ENCODE peak calls at places on chromosome 14, in ten cellular contexts. C, D, X, E, M, O, A, W, I and P are unnamed samples.

GRCh38 chr14:91869556-91869955 is 2.2 kb upstream of the TC2N start:
- DNase-seq in W (peak; percentile 47), O (no peak), E (no peak), X (no peak), A (no peak), D (no peak), M (no peak), C (no peak), I (no peak), P (no peak)

GRCh38 chr14:85583311-85583710 is 53.4 kb downstream of the FLRT2 start:
- DNase-seq in A (no peak), D (no peak), M (no peak), C (no peak), O (no peak), X (no peak), E (no peak), I (no peak), W (no peak), P (no peak)

GRCh38 chr14:95261616-95262510 is 57.8 kb downstream of the CLMN start:
- DNase-seq in D (peak; percentile 63), M (no peak), O (no peak), A (no peak), X (no peak), I (peak; percentile 56), C (no peak), E (no peak), W (no peak), P (no peak)

GRCh38 chr14:80387563-80387981 is 176.3 kb upstream of the DIO2 start:
- DNase-seq in D (no peak), I (no peak), E (no peak), O (no peak), W (no peak), C (peak; percentile 54), A (no peak), X (peak; percentile 79), M (no peak), P (peak; percentile 19)

GRCh38 chr14:69335421-69335820 is 62.7 kb downstream of the ERH start:
- DNase-seq in M (no peak), A (no peak), W (peak; percentile 33), X (peak; percentile 60), E (no peak), D (no peak), I (no peak), C (no peak), O (no peak), P (no peak)

GRCh38 chr14:69996197-69996596 is 117.0 kb downstream of the SMOC1 start:
- DNase-seq in C (no peak), I (no peak), A (no peak), X (peak; percentile 38), O (no peak), M (no peak), E (no peak), W (peak; percentile 88), D (no peak), P (no peak)

GRCh38 chr14:34676516-34677211 is 37.7 kb downstream of the CFL2 start:
- DNase-seq in I (no peak), C (no peak), X (no peak), A (no peak), W (no peak), E (no peak), O (no peak), M (no peak), D (no peak), P (no peak)

GRCh38 chr14:75562048-75562447 is 16.4 kb upstream of the FLVCR2 start:
- DNase-seq in I (no peak), X (no peak), D (no peak), C (no peak), O (no peak), M (no peak), E (no peak), A (no peak), W (no peak), P (no peak)

GRCh38 chr14:67186789-67187188 is 2.5 kb upstream of the GARIN2 start:
- DNase-seq in I (no peak), E (no peak), X (no peak), A (no peak), M (no peak), W (peak; percentile 34), C (no peak), O (no peak), D (no peak), P (no peak)

GRCh38 chr14:96565811-96566210 is 63.6 kb downstream of the PAPOLA start:
- DNase-seq in A (no peak), I (no peak), C (no peak), O (no peak), M (no peak), W (no peak), D (no peak), E (no peak), X (no peak), P (no peak)

GRCh38 chr14:61323970-61324369 is 2.6 kb downstream of the PRKCH start:
- DNase-seq in D (no peak), E (no peak), W (no peak), X (no peak), O (no peak), C (no peak), M (no peak), A (no peak), I (no peak), P (no peak)

GRCh38 chr14:58566979-58567378 is 70.8 kb upstream of the DACT1 start:
- DNase-seq in C (no peak), X (no peak), A (no peak), D (no peak), I (no peak), O (no peak), M (no peak), E (no peak), W (no peak), P (no peak)

DNA sequence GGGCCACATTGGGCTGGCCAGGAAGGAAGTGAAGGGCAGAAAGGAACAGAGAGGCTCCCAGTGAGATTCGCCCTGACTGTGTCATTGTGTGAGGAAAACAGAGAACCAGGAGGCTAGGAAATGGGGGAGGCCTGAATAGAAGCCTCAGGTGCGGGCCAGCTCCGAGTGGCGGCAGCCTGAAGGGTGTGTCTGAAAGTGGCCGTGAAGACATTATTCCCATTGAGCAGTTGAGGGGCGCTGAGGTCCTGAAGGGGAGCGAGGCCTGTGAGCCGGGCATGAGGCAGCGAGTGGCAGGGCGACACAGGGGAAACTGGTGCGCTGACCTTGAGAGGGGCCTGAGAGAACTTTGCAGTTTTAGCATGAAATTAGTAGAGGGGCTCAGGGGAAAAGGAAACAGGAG is 6.9 kb downstream of the CLBA1 start:
- DNase-seq in O (peak; percentile 61), X (no peak), W (no peak), E (no peak), M (no peak), C (no peak), D (no peak), I (no peak), A (no peak), P (no peak)
- H3K36me3 ChIP-seq in O (peaks cover 42% of the 10 kb centered on the region), X (peaks cover 3% of the 10 kb centered on the region), W (peaks cover 10% of the 10 kb centered on the region), E (no peaks in the 10 kb centered on the region), M (no peaks in the 10 kb centered on the region), C (no peaks in the 10 kb centered on the region), D (no peaks in the 10 kb centered on the region), I (no peaks in the 10 kb centered on the region), A (peaks cover 39% of the 10 kb centered on the region), P (peaks cover 9% of the 10 kb centered on the region)

GRCh38 chr14:63039800-63040380 is 5.4 kb downstream of the KCNH5 start:
- DNase-seq in I (no peak), W (peak; percentile 84), D (no peak), E (peak; percentile 66), M (peak; percentile 12), O (no peak), C (no peak), A (no peak), X (peak; percentile 69), P (peak; percentile 1)
- TF ChIP-seq CTCF in I (no peak), W (peak; percentile 47), D (peak; percentile 21), E (no peak), M (peak; percentile 74), O (peak; percentile 96), C (peak; percentile 4), A (no peak), X (peak; percentile 13), P (peak; percentile 19)

DNA sequence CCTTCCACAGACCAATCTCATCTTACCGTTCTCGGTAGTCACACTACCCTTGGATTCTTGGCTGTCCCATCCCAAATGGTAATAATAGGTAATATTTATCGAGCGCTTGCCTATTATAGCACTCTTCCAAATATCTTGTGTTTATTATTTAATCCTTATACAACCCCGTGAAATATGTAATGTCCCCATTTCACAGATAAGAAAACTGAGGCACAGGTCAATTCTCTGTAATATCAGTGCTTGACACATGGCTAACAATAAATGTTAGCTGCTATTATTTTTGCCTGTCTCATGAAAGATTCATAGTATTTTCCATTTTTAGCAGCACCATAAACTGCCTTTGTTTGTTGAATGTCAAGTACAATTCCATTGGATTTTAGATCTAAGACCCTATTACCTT is 4.5 kb downstream of the TMX1 start:
- DNase-seq in O (no peak), A (no peak), X (no peak), C (no peak), D (no peak), M (no peak), W (no peak), I (no peak), E (no peak), P (no peak)
- H3K36me3 ChIP-seq in O (peaks cover 55% of the 10 kb centered on the region), A (peaks cover 44% of the 10 kb centered on the region), X (peaks cover 21% of the 10 kb centered on the region), C (no peaks in the 10 kb centered on the region), D (no peaks in the 10 kb centered on the region), M (peaks cover 56% of the 10 kb centered on the region), W (peaks cover 8% of the 10 kb centered on the region), I (no peaks in the 10 kb centered on the region), E (peaks cover 2% of the 10 kb centered on the region), P (peaks cover 7% of the 10 kb centered on the region)

GRCh38 chr14:88904206-88904647 is 79.8 kb downstream of the TTC8 start:
- DNase-seq in A (no peak), I (no peak), M (no peak), D (no peak), O (no peak), W (no peak), C (no peak), E (no peak), X (no peak), P (no peak)

GRCh38 chr14:88904864-88905263 is 80.4 kb downstream of the TTC8 start:
- DNase-seq in E (no peak), C (no peak), W (peak; percentile 44), A (no peak), X (peak; percentile 92), I (no peak), M (peak; percentile 36), D (no peak), O (no peak), P (no peak)

GRCh38 chr14:88901991-88902390 is 77.5 kb downstream of the TTC8 start:
- DNase-seq in I (no peak), M (no peak), A (no peak), E (no peak), W (no peak), D (no peak), X (no peak), C (no peak), O (no peak), P (no peak)

GRCh38 chr14:88902850-88903249 is 78.4 kb downstream of the TTC8 start:
- DNase-seq in W (no peak), I (no peak), X (no peak), D (no peak), A (no peak), M (no peak), C (no peak), E (no peak), O (no peak), P (no peak)

DNA sequence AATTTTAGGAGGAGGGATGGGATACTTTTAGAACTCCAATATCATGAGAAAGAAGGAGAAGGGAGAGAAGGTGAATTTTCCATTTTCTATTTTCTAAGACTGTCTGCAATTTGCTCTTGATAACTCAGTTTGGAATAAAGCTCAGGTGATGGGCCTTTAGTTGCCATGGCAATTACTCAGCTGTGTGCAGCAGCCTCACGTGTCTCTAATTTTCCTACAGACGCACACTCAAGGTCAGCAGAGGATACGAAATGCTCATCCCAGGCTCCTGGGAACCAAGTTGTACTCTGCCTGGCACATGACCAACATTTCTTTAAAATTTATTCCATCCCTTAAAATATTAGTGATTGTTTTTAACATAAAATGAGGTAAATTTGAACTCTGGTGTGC is 76.7 kb downstream of the TTC8 start:
- DNase-seq in W (no peak), A (no peak), D (no peak), E (no peak), C (no peak), O (no peak), M (peak; percentile 58), X (no peak), I (no peak), P (no peak)
- TF ChIP-seq CTCF in W (no peak), A (no peak), D (no peak), E (no peak), C (no peak), O (no peak), M (no peak), X (no peak), I (no peak), P (no peak)